ENCODE peak calls at places on chromosomes 5 and 9, in six cellular contexts. One of them, this sample, is unnamed.

GRCh38 chr5:76733049-76733417 is 17.1 kb downstream of the F2R start:
- DNase-seq in body of pancreas: no peak
- DNase-seq in HCT116: no peak
- DNase-seq in Peyer's patch: peak; percentile 83
- DNase-seq in ovary: no peak
- DNase-seq in heart left ventricle: no peak
- DNase-seq in this sample: no peak

GRCh38 chr5:79785983-79786382 is 96.3 kb downstream of the CMYA5 start:
- DNase-seq in body of pancreas: no peak
- DNase-seq in HCT116: no peak
- DNase-seq in Peyer's patch: no peak
- DNase-seq in ovary: no peak
- DNase-seq in heart left ventricle: no peak
- DNase-seq in this sample: no peak

GRCh38 chr9:38343552-38343951 is 49.0 kb upstream of the ALDH1B1 start:
- DNase-seq in body of pancreas: no peak
- DNase-seq in HCT116: no peak
- DNase-seq in Peyer's patch: no peak
- DNase-seq in ovary: no peak
- DNase-seq in heart left ventricle: no peak
- DNase-seq in this sample: no peak

GRCh38 chr5:112647428-112647827 is 90.3 kb upstream of the APC start:
- DNase-seq in body of pancreas: no peak
- DNase-seq in HCT116: no peak
- DNase-seq in Peyer's patch: no peak
- DNase-seq in ovary: no peak
- DNase-seq in heart left ventricle: no peak
- DNase-seq in this sample: no peak

GRCh38 chr5:54988218-54988617 is 2.8 kb upstream of the ESM1 start:
- DNase-seq in body of pancreas: no peak
- DNase-seq in HCT116: no peak
- DNase-seq in Peyer's patch: no peak
- DNase-seq in ovary: no peak
- DNase-seq in heart left ventricle: no peak
- DNase-seq in this sample: no peak

GRCh38 chr5:178483620-178484019 is 106.6 kb downstream of the COL23A1 start:
- DNase-seq in body of pancreas: no peak
- DNase-seq in HCT116: no peak
- DNase-seq in Peyer's patch: peak; percentile 61
- DNase-seq in ovary: no peak
- DNase-seq in heart left ventricle: peak; percentile 30
- DNase-seq in this sample: no peak

GRCh38 chr9:3525836-3526165 is at the start of gene RFX3:
- DNase-seq in body of pancreas: peak; percentile 89
- DNase-seq in HCT116: peak; percentile 84
- DNase-seq in Peyer's patch: peak; percentile 95
- DNase-seq in ovary: peak; percentile 92
- DNase-seq in heart left ventricle: peak; percentile 94
- DNase-seq in this sample: peak; percentile 66

GRCh38 chr5:132270706-132271105 is 13.2 kb downstream of the PDLIM4 start:
- DNase-seq in body of pancreas: no peak
- DNase-seq in HCT116: no peak
- DNase-seq in Peyer's patch: peak; percentile 42
- DNase-seq in ovary: no peak
- DNase-seq in heart left ventricle: no peak
- DNase-seq in this sample: no peak

GRCh38 chr5:38323645-38324295 is 65.4 kb downstream of the EGFLAM start:
- DNase-seq in body of pancreas: no peak
- DNase-seq in HCT116: no peak
- DNase-seq in Peyer's patch: no peak
- DNase-seq in ovary: no peak
- DNase-seq in heart left ventricle: no peak
- DNase-seq in this sample: no peak

GRCh38 chr9:2758162-2758950 is 41.0 kb downstream of the KCNV2 start:
- DNase-seq in body of pancreas: no peak
- DNase-seq in HCT116: no peak
- DNase-seq in Peyer's patch: no peak
- DNase-seq in ovary: no peak
- DNase-seq in heart left ventricle: no peak
- DNase-seq in this sample: no peak

GRCh38 chr9:134909511-134910105 is 8.1 kb downstream of the FCN1 start:
- DNase-seq in body of pancreas: no peak
- DNase-seq in HCT116: no peak
- DNase-seq in Peyer's patch: peak; percentile 7
- DNase-seq in ovary: no peak
- DNase-seq in heart left ventricle: no peak
- DNase-seq in this sample: no peak

GRCh38 chr5:163440954-163441353 is 3.6 kb downstream of the CCNG1 start:
- DNase-seq in body of pancreas: no peak
- DNase-seq in HCT116: no peak
- DNase-seq in Peyer's patch: no peak
- DNase-seq in ovary: no peak
- DNase-seq in heart left ventricle: no peak
- DNase-seq in this sample: no peak

GRCh38 chr5:148794729-148795590 is 31.5 kb upstream of the ADRB2 start:
- DNase-seq in body of pancreas: no peak
- DNase-seq in HCT116: no peak
- DNase-seq in Peyer's patch: no peak
- DNase-seq in ovary: no peak
- DNase-seq in heart left ventricle: no peak
- DNase-seq in this sample: no peak

GRCh38 chr5:72141440-72142271 is 34.4 kb downstream of the MAP1B start:
- DNase-seq in body of pancreas: no peak
- DNase-seq in HCT116: no peak
- DNase-seq in Peyer's patch: no peak
- DNase-seq in ovary: peak; percentile 35
- DNase-seq in heart left ventricle: peak; percentile 59
- DNase-seq in this sample: no peak

GRCh38 chr9:120257483-120257882 is 322.5 kb downstream of the CDK5RAP2 start:
- DNase-seq in body of pancreas: no peak
- DNase-seq in HCT116: no peak
- DNase-seq in Peyer's patch: no peak
- DNase-seq in ovary: no peak
- DNase-seq in heart left ventricle: no peak
- DNase-seq in this sample: no peak

GRCh38 chr5:7047862-7048261 is 334.6 kb downstream of the TENT4A start:
- DNase-seq in body of pancreas: peak; percentile 78
- DNase-seq in HCT116: no peak
- DNase-seq in Peyer's patch: no peak
- DNase-seq in ovary: no peak
- DNase-seq in heart left ventricle: no peak
- DNase-seq in this sample: no peak

GRCh38 chr9:69047331-69047730 is 11.8 kb downstream of the FXN start:
- DNase-seq in body of pancreas: no peak
- DNase-seq in HCT116: no peak
- DNase-seq in Peyer's patch: no peak
- DNase-seq in ovary: no peak
- DNase-seq in heart left ventricle: no peak
- DNase-seq in this sample: no peak

GRCh38 chr9:33222031-33222430 is 17.9 kb upstream of the SPINK4 start:
- DNase-seq in body of pancreas: no peak
- DNase-seq in HCT116: no peak
- DNase-seq in Peyer's patch: peak; percentile 41
- DNase-seq in ovary: no peak
- DNase-seq in heart left ventricle: no peak
- DNase-seq in this sample: no peak

GRCh38 chr5:148922606-148923005 is 96.2 kb downstream of the ADRB2 start:
- DNase-seq in body of pancreas: no peak
- DNase-seq in HCT116: no peak
- DNase-seq in Peyer's patch: no peak
- DNase-seq in ovary: no peak
- DNase-seq in heart left ventricle: no peak
- DNase-seq in this sample: no peak

GRCh38 chr9:93890436-93890935 is 64.7 kb downstream of the BARX1 start:
- DNase-seq in body of pancreas: no peak
- DNase-seq in HCT116: no peak
- DNase-seq in Peyer's patch: no peak
- DNase-seq in ovary: no peak
- DNase-seq in heart left ventricle: no peak
- DNase-seq in this sample: no peak

GRCh38 chr9:81686614-81687520 is 2.5 kb downstream of the TLE1 start:
- DNase-seq in body of pancreas: peak; percentile 84
- DNase-seq in HCT116: peak; percentile 63
- DNase-seq in Peyer's patch: peak; percentile 94
- DNase-seq in ovary: peak; percentile 79
- DNase-seq in heart left ventricle: peak; percentile 84
- DNase-seq in this sample: peak; percentile 36

GRCh38 chr5:140432916-140433315 is 31.3 kb downstream of the ANKHD1 start:
- DNase-seq in body of pancreas: no peak
- DNase-seq in HCT116: no peak
- DNase-seq in Peyer's patch: no peak
- DNase-seq in ovary: no peak
- DNase-seq in heart left ventricle: no peak
- DNase-seq in this sample: no peak

GRCh38 chr9:36914212-36914577 is 119.9 kb downstream of the PAX5 start:
- DNase-seq in body of pancreas: no peak
- DNase-seq in HCT116: no peak
- DNase-seq in Peyer's patch: no peak
- DNase-seq in ovary: no peak
- DNase-seq in heart left ventricle: no peak
- DNase-seq in this sample: no peak

GRCh38 chr9:71812385-71812784 is 44.1 kb upstream of the CEMIP2 start:
- DNase-seq in body of pancreas: no peak
- DNase-seq in HCT116: no peak
- DNase-seq in Peyer's patch: no peak
- DNase-seq in ovary: no peak
- DNase-seq in heart left ventricle: peak; percentile 23
- DNase-seq in this sample: no peak

GRCh38 chr5:1895771-1896420 is 13.2 kb upstream of the IRX4 start:
- DNase-seq in body of pancreas: no peak
- DNase-seq in HCT116: no peak
- DNase-seq in Peyer's patch: no peak
- DNase-seq in ovary: no peak
- DNase-seq in heart left ventricle: no peak
- DNase-seq in this sample: no peak

GRCh38 chr9:72524820-72525539 is 3.6 kb downstream of the TMC1 start:
- DNase-seq in body of pancreas: peak; percentile 60
- DNase-seq in HCT116: peak; percentile 81
- DNase-seq in Peyer's patch: peak; percentile 74
- DNase-seq in ovary: no peak
- DNase-seq in heart left ventricle: peak; percentile 25
- DNase-seq in this sample: no peak

GRCh38 chr5:124735169-124735858 is 11.1 kb downstream of the ZNF608 start:
- DNase-seq in body of pancreas: no peak
- DNase-seq in HCT116: no peak
- DNase-seq in Peyer's patch: no peak
- DNase-seq in ovary: no peak
- DNase-seq in heart left ventricle: no peak
- DNase-seq in this sample: no peak

GRCh38 chr5:157106668-157107461 is 2.0 kb downstream of the HAVCR2 start:
- DNase-seq in body of pancreas: no peak
- DNase-seq in HCT116: no peak
- DNase-seq in Peyer's patch: peak; percentile 53
- DNase-seq in ovary: no peak
- DNase-seq in heart left ventricle: no peak
- DNase-seq in this sample: no peak
- TF ChIP-seq POLR2A in body of pancreas: no peak
- TF ChIP-seq POLR2A in HCT116: no peak
- TF ChIP-seq POLR2A in Peyer's patch: no peak
- TF ChIP-seq POLR2A in ovary: no peak
- TF ChIP-seq POLR2A in heart left ventricle: no peak
- TF ChIP-seq POLR2A in this sample: no peak

GRCh38 chr5:110309222-110309621 is 417.2 kb downstream of the TMEM232 start:
- DNase-seq in body of pancreas: no peak
- DNase-seq in HCT116: no peak
- DNase-seq in Peyer's patch: no peak
- DNase-seq in ovary: no peak
- DNase-seq in heart left ventricle: no peak
- DNase-seq in this sample: no peak
- TF ChIP-seq POLR2A in body of pancreas: no peak
- TF ChIP-seq POLR2A in HCT116: no peak
- TF ChIP-seq POLR2A in Peyer's patch: no peak
- TF ChIP-seq POLR2A in ovary: no peak
- TF ChIP-seq POLR2A in heart left ventricle: no peak
- TF ChIP-seq POLR2A in this sample: no peak

DNA sequence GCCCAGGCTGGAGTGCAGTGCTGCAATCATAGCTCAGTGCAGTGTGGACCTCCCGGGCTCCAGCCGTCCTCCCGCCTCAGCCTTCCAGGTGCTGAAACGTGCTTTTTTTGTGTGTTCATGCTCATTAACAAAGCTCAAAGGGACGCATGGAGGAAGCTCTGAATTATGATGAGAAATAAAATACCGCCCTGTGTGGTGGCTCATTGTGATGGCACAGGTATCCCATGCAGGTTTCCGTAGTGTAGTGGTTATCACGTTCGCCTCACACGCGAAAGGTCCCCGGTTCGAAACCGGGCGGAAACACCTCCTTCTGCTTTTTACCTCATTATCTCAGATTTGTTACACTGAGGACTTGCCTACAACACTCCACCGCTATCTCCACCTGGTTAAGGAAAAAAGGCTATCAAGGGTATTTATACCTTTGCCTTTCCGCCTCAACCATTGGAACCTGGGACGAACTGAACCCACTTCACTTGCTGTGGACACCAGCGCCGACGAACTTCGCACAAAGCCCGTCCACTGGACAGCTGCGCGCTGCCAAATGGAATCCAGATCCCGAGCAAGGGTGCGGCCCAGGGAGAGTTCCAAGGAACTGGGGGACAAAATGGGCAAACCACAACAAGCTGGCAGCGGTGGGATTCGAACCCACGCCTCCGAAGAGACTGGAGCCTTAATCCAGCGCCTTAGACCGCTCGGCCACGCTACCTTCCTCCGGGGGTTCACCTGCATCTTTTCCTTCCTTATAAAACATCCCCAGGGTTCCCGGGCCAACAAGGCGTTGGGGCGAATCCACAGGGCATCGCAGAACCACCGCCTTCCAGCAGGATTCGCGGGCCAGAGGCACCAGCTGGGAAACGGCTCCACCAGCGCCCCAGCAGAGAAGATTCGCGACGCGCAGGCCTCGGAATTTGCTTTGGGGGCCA is 26.3 kb downstream of the OR2V2 start:
- DNase-seq in body of pancreas: no peak
- DNase-seq in HCT116: peak; percentile 86
- DNase-seq in Peyer's patch: no peak
- DNase-seq in ovary: no peak
- DNase-seq in heart left ventricle: no peak
- DNase-seq in this sample: no peak
- TF ChIP-seq POLR2A in body of pancreas: no peak
- TF ChIP-seq POLR2A in HCT116: peak; percentile 15
- TF ChIP-seq POLR2A in Peyer's patch: no peak
- TF ChIP-seq POLR2A in ovary: no peak
- TF ChIP-seq POLR2A in heart left ventricle: no peak
- TF ChIP-seq POLR2A in this sample: no peak

DNA sequence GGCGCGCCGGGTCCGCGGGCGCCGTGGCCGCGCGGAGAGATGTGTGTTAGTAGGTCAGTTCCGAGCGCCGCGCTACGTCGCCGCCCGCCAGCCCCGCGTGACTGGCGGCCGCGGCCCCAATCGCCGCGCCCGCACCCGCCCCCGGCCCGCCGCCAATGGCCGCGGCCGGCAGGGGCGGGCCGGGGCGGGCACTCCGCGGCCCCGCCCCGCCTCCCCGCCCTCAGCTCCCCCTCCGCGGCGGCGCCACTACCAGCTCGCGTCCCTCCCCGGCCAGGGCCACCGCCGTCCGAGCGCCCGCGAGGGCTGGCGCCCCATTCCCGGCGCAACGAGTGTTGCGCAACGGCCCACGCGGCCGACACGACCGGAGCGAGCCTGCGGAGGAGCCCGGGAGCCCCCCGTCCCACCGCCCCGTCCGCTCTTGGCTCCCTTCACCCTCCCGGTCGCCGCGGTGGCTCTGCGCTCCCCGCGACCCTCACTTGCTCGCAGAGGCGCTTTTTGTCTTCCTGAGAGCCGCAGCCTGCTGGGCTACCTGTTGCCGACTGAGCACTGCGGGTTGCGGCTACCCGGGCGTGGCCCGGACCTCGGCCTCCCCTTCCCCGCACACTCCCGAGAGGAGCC is at the start of gene NFIL3:
- DNase-seq in body of pancreas: peak; percentile 85
- DNase-seq in HCT116: no peak
- DNase-seq in Peyer's patch: peak; percentile 90
- DNase-seq in ovary: peak; percentile 86
- DNase-seq in heart left ventricle: peak; percentile 86
- DNase-seq in this sample: peak; percentile 26
- TF ChIP-seq POLR2A in body of pancreas: peak; percentile 93
- TF ChIP-seq POLR2A in HCT116: peak; percentile 50
- TF ChIP-seq POLR2A in Peyer's patch: peak; percentile 82
- TF ChIP-seq POLR2A in ovary: peak; percentile 95
- TF ChIP-seq POLR2A in heart left ventricle: peak; percentile 89
- TF ChIP-seq POLR2A in this sample: peak; percentile 95

This sample was measured in esophagus squamous epithelium.